ENCODE peak calls at places on chromosomes 5 and 9, in six cellular contexts. G, O, J, Q, C and Z are unnamed samples.
A peak's percentile ranks its signal among the peaks of the same experiment; 100 is the strongest.

GRCh38 chr5:159049844-159050318 is 49.8 kb downstream of the EBF1 start:
- DNase-seq in G (no peak), O (peak; percentile 82), J (peak; percentile 35), Q (no peak), C (no peak), Z (no peak)

GRCh38 chr9:94922691-94923107 is 196.2 kb downstream of the AOPEP start:
- DNase-seq in G (peak; percentile 78), O (peak; percentile 75), J (peak; percentile 56), Q (no peak), C (peak; percentile 80), Z (no peak)

GRCh38 chr5:14445581-14446290 is 135.9 kb upstream of the OTULINL start:
- DNase-seq in G (no peak), O (peak; percentile 62), J (peak; percentile 74), Q (no peak), C (no peak), Z (no peak)

GRCh38 chr5:141484499-141485304 is at the start of gene PCDHGC4:
- DNase-seq in G (no peak), O (peak; percentile 57), J (peak; percentile 25), Q (no peak), C (no peak), Z (no peak)

GRCh38 chr5:96893342-96893741 is 17.0 kb downstream of the ERAP2 start:
- DNase-seq in G (no peak), O (peak; percentile 91), J (peak; percentile 88), Q (no peak), C (no peak), Z (no peak)

GRCh38 chr5:119280380-119280779 is 75.4 kb upstream of the TNFAIP8 start:
- DNase-seq in G (no peak), O (no peak), J (no peak), Q (no peak), C (no peak), Z (no peak)

GRCh38 chr5:128085413-128085812 is 1.8 kb downstream of the SLC12A2 start:
- DNase-seq in G (no peak), O (no peak), J (no peak), Q (no peak), C (no peak), Z (no peak)

GRCh38 chr5:170254056-170254455 is 21.3 kb downstream of the C5orf58 start:
- DNase-seq in G (no peak), O (no peak), J (no peak), Q (no peak), C (no peak), Z (no peak)

GRCh38 chr5:178248750-178249149 is 16.1 kb upstream of the PHYKPL start:
- DNase-seq in G (no peak), O (no peak), J (no peak), Q (no peak), C (no peak), Z (no peak)

GRCh38 chr9:110206388-110206787 is 1.6 kb downstream of the C9orf152 start:
- DNase-seq in G (no peak), O (no peak), J (no peak), Q (no peak), C (no peak), Z (no peak)
- H3K4me3 ChIP-seq in G (no peak overlapping the region), O (no peak overlapping the region), J (no peak overlapping the region), Q (no peak overlapping the region), C (no peak overlapping the region), Z (no peak overlapping the region)

GRCh38 chr5:52269853-52270252 is 517.9 kb upstream of the ITGA1 start:
- DNase-seq in G (no peak), O (no peak), J (no peak), Q (no peak), C (no peak), Z (no peak)
- H3K4me3 ChIP-seq in G (no peak overlapping the region), O (no peak overlapping the region), J (no peak overlapping the region), Q (no peak overlapping the region), C (peak overlapping the region; percentile 6), Z (no peak overlapping the region)

DNA sequence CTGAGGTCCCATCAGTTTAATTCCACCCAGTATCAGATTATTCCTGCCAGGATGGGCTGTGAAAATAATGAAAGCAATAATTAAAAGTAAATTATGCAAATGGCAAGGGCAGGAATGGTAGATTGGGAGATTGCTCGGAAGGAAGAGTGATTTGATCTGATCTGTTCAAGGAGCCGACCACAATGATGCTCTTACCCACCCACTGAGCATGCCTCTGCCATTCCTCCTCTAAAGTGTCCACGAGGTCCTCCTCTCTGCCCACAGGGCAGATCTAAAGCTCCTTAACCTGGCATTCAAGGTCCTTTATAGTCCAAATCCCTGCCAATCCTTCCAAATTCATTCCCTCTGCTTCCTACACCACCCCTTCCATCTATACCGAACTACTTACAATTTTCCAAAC is 147.8 kb downstream of the TTLL11 start:
- DNase-seq in G (no peak), O (no peak), J (no peak), Q (no peak), C (no peak), Z (no peak)
- H3K4me3 ChIP-seq in G (no peak overlapping the region), O (no peak overlapping the region), J (no peak overlapping the region), Q (no peak overlapping the region), C (no peak overlapping the region), Z (no peak overlapping the region)

DNA sequence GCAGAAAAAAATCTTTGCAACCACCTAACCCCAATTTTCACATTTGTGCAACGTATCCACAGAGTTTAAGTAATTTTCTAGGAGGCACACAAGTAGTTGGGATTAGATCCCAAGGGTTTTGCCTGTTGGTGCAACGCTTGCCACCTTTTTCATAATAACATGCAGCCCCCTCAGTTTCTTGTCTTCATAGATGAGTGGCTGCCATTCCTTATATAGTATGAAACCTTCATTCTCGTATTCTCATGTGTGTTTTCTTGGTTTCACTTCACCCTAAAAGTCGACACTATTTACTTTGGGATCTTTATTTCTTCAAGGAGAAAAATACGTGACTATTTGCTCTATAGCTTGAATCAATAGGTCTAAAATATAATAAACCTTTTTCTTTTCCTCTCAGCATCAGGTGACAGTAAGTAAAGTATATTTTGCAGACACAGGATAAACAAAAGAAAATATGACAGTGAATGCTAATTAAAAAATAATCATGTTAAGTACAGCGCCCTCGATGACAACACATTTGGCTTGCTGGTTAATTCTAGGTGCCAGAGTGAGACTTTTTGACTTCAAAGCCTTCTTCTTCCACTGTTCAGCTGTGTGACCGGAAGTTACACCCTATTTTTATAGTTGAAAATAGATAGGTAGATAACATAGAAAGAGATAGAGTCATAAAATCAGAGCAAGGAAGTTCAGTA is 342.8 kb upstream of the CCNG1 start:
- DNase-seq in G (no peak), O (no peak), J (no peak), Q (no peak), C (no peak), Z (no peak)
- H3K4me3 ChIP-seq in G (no peak overlapping the region), O (no peak overlapping the region), J (no peak overlapping the region), Q (no peak overlapping the region), C (no peak overlapping the region), Z (no peak overlapping the region)

GRCh38 chr9:124197177-124198095 is 60.3 kb upstream of the NEK6 start:
- DNase-seq in G (no peak), O (no peak), J (no peak), Q (no peak), C (no peak), Z (no peak)
- H3K4me3 ChIP-seq in G (no peak overlapping the region), O (no peak overlapping the region), J (no peak overlapping the region), Q (no peak overlapping the region), C (no peak overlapping the region), Z (no peak overlapping the region)